ENCODE peak calls at places on chromosomes 6 and 20, in eight cellular contexts. E is OCI-LY7, D is PC-3, V is GM23248, S is SK-N-SH, L is GM23338, F is neural progenitor cell, H is HCT116. C is an unnamed sample.
A peak's percentile ranks its signal among the peaks of the same experiment; 100 is the strongest.

GRCh38 chr20:38133680-38134426 is 31.2 kb downstream of the TGM2 start:
- DNase-seq in H (no peak), F (no peak), V (no peak), D (no peak), S (no peak), E (no peak), L (no peak), C (no peak)

GRCh38 chr6:4371207-4371921 is 236.0 kb upstream of the ECI2 start:
- DNase-seq in S (no peak), D (no peak), E (no peak), V (peak; percentile 91), L (no peak), H (no peak), F (no peak), C (no peak)

GRCh38 chr6:159098636-159099106 is 53.9 kb upstream of the TAGAP start:
- DNase-seq in S (no peak), L (no peak), F (no peak), D (no peak), V (no peak), H (no peak), E (peak; percentile 64), C (no peak)

GRCh38 chr20:34744340-34744739 is 40.2 kb downstream of the TP53INP2 start:
- DNase-seq in L (no peak), E (no peak), F (no peak), H (no peak), V (no peak), D (no peak), S (no peak), C (no peak)

GRCh38 chr6:156719395-156719719 is 57.8 kb upstream of the ARID1B start:
- DNase-seq in V (no peak), S (no peak), L (no peak), H (no peak), E (no peak), F (no peak), D (no peak), C (peak; percentile 25)

GRCh38 chr6:111764238-111765182 is 108.7 kb downstream of the FYN start:
- DNase-seq in H (no peak), V (no peak), S (no peak), L (peak; percentile 38), D (no peak), E (peak; percentile 26), F (peak; percentile 56), C (no peak)

GRCh38 chr6:153131037-153131981 is at the start of gene RGS17:
- DNase-seq in V (peak; percentile 81), F (peak; percentile 94), D (peak; percentile 49), H (no peak), L (peak; percentile 83), S (peak; percentile 100), E (no peak), C (peak; percentile 84)

GRCh38 chr6:64459411-64459810 is 823.8 kb downstream of the PHF3 start:
- DNase-seq in S (no peak), L (no peak), F (peak; percentile 9), D (no peak), H (no peak), V (no peak), E (no peak), C (no peak)

GRCh38 chr6:24991748-24992467 is 56.1 kb upstream of the RIPOR2 start:
- DNase-seq in D (peak; percentile 72), F (peak; percentile 80), H (peak; percentile 42), S (peak; percentile 51), L (peak; percentile 84), V (peak; percentile 71), E (peak; percentile 91), C (peak; percentile 70)

GRCh38 chr20:51532577-51533191 is 9.8 kb downstream of the NFATC2 start:
- DNase-seq in V (peak; percentile 86), E (no peak), L (no peak), S (no peak), H (no peak), D (peak; percentile 66), F (no peak), C (no peak)

GRCh38 chr20:833121-833449 is 430 bp upstream of the FAM110A start:
- DNase-seq in H (no peak), S (no peak), V (peak; percentile 79), D (peak; percentile 69), E (no peak), F (no peak), L (no peak), C (no peak)

GRCh38 chr6:40356242-40356910 is 230.8 kb downstream of the LRFN2 start:
- DNase-seq in S (no peak), D (no peak), V (peak; percentile 55), E (no peak), H (no peak), F (no peak), L (no peak), C (no peak)

GRCh38 chr6:2665169-2666070 is 85.3 kb downstream of the MYLK4 start:
- DNase-seq in E (no peak), F (no peak), D (no peak), H (no peak), V (no peak), L (peak; percentile 19), S (no peak), C (no peak)

GRCh38 chr6:52576392-52577021 is 353 bp downstream of the TRAM2 start:
- DNase-seq in S (peak; percentile 88), F (peak; percentile 83), D (peak; percentile 69), V (peak; percentile 91), L (peak; percentile 80), E (peak; percentile 88), H (peak; percentile 65), C (peak; percentile 88)

GRCh38 chr20:60113771-60114170 is 155.5 kb downstream of the CDH26 start:
- DNase-seq in H (no peak), L (no peak), D (no peak), S (no peak), V (no peak), E (no peak), F (no peak), C (no peak)

GRCh38 chr6:166307082-166307980 is 861 bp downstream of the PRR18 start:
- DNase-seq in L (peak; percentile 77), F (peak; percentile 80), V (peak; percentile 39), E (no peak), H (no peak), S (peak; percentile 73), D (no peak), C (peak; percentile 44)

GRCh38 chr6:131823276-131823902 is 15.6 kb downstream of the ENPP1 start:
- DNase-seq in V (peak; percentile 73), F (no peak), H (no peak), D (no peak), E (no peak), L (no peak), S (no peak), C (no peak)

GRCh38 chr6:43077981-43078411 is 1.9 kb downstream of the PTK7 start:
- DNase-seq in D (no peak), H (no peak), S (peak; percentile 59), V (peak; percentile 82), L (no peak), E (no peak), F (peak; percentile 39), C (no peak)

GRCh38 chr6:22445946-22446345 is 123.4 kb upstream of the HDGFL1 start:
- DNase-seq in H (no peak), E (no peak), D (no peak), S (no peak), V (no peak), L (no peak), F (no peak), C (no peak)

DNA sequence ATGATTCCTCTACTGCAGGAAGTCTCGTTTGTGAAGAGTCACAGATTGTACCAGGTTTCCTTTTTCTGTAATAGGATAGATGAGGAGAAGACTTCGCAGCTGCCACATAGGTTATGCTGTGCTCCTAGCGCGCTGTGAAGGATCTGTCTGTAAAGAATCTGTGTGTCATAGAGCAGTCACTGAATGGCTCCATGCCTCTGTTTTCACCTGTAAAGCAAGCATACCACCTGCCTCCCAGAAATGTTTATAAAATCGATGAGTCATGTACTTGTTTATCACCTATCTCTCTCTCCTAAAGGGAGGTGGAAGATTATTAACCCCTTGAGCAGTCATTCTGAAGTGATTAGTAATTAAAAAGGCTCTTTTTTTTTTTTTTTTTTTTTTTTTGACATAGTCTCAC is 86.6 kb downstream of the TFAP2B start:
- DNase-seq in H (no peak), S (no peak), V (no peak), F (no peak), E (no peak), D (peak; percentile 78), L (no peak), C (peak; percentile 27)
- TF ChIP-seq EZH2phosphoT487 in H (no peak), S (no peak), V (no peak), F (no peak), E (no peak), D (no peak), L (no peak), C (no peak)

GRCh38 chr20:14673164-14673563 is 335.8 kb upstream of the FLRT3 start:
- DNase-seq in F (no peak), E (no peak), V (no peak), S (no peak), D (peak; percentile 12), H (no peak), L (no peak), C (peak; percentile 33)
- TF ChIP-seq EZH2phosphoT487 in F (no peak), E (no peak), V (no peak), S (no peak), D (no peak), H (no peak), L (no peak), C (no peak)

DNA sequence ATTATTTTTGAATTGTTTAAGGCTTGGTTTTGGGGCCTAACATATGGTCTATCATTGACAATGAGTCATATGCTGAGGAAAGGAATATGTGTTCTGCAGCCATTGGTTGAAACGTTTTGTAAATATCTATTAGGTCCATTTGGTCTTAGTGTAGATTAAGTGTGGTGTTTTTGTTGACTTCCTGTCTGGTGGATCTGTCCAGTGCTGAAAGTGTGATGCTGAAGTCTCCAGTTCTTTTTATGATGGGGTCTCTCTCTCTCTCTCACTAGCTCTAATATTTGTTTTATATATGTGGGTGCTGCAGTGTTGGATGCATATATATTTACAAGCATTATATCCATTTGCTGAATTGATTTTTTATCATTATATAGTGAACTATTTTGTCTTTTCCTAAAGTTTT is 727.2 kb downstream of the KHDRBS2 start:
- DNase-seq in L (no peak), F (no peak), E (no peak), H (no peak), D (no peak), V (no peak), S (no peak), C (no peak)
- TF ChIP-seq EZH2phosphoT487 in L (no peak), F (no peak), E (no peak), H (no peak), D (no peak), V (no peak), S (no peak), C (no peak)

GRCh38 chr6:89954721-89955148 is 60.5 kb downstream of the GJA10 start:
- DNase-seq in F (no peak), E (no peak), H (no peak), D (no peak), L (no peak), V (no peak), S (no peak), C (no peak)

GRCh38 chr6:89951574-89952360 is 57.5 kb downstream of the GJA10 start:
- DNase-seq in F (peak; percentile 62), L (peak; percentile 59), H (no peak), V (no peak), S (no peak), E (no peak), D (peak; percentile 87), C (peak; percentile 35)

GRCh38 chr6:89952361-89952680 is 58.1 kb downstream of the GJA10 start:
- DNase-seq in E (no peak), F (no peak), S (no peak), L (no peak), H (no peak), D (no peak), V (no peak), C (no peak)

GRCh38 chr6:89950879-89951391 is 56.7 kb downstream of the GJA10 start:
- DNase-seq in F (no peak), V (no peak), E (no peak), D (peak; percentile 17), L (no peak), H (no peak), S (no peak), C (peak; percentile 65)

GRCh38 chr6:89952696-89953095 is 58.4 kb downstream of the GJA10 start:
- DNase-seq in H (no peak), L (no peak), V (no peak), F (no peak), E (no peak), D (peak; percentile 92), S (no peak), C (no peak)
- TF ChIP-seq EZH2phosphoT487 in H (no peak), L (no peak), V (no peak), F (no peak), E (no peak), D (no peak), S (no peak), C (no peak)

C was measured in hepatocyte.